ENCODE peak calls at places on chromosomes 3 and 15, in four cellular contexts. O is IMR-90, V is neuronal stem cell, W is mesendoderm. T is an unnamed sample.

GRCh38 chr15:49624046-49624445 is 3.2 kb downstream of the DTWD1 start:
- DNase-seq in O (peak), V (no peak), W (no peak), T (peak)

GRCh38 chr3:14016900-14017475 is 107.7 kb downstream of the CHCHD4 start:
- DNase-seq in O (no peak), V (no peak), W (no peak), T (no peak)

GRCh38 chr15:61621146-61621545 is 392.0 kb upstream of the RORA start:
- DNase-seq in O (no peak), V (peak), W (peak), T (no peak)

GRCh38 chr15:51303462-51303861 is 34.9 kb downstream of the CYP19A1 start:
- DNase-seq in O (no peak), V (no peak), W (no peak), T (no peak)

GRCh38 chr15:76107169-76107568 is 47.4 kb downstream of the TMEM266 start:
- DNase-seq in O (no peak), V (no peak), W (no peak), T (peak)

GRCh38 chr3:127177226-127177625 is 15.7 kb upstream of the PRR23E start:
- DNase-seq in O (no peak), V (no peak), W (peak), T (no peak)

GRCh38 chr3:38587548-38588131 is 61.8 kb downstream of the SCN5A start:
- DNase-seq in O (no peak), V (no peak), W (no peak), T (no peak)

GRCh38 chr3:127754411-127755304 is 67.7 kb downstream of the MGLL start:
- DNase-seq in O (no peak), V (no peak), W (no peak), T (no peak)

GRCh38 chr3:128111147-128111546 is 12.5 kb downstream of the RUVBL1 start:
- DNase-seq in O (no peak), V (no peak), W (no peak), T (no peak)

GRCh38 chr15:95812491-95812890 is 518.0 kb upstream of the NR2F2 start:
- DNase-seq in O (peak), V (no peak), W (no peak), T (peak)

GRCh38 chr3:12300137-12300536 is 11.3 kb downstream of the PPARG start:
- DNase-seq in O (no peak), V (no peak), W (no peak), T (no peak)

GRCh38 chr15:32683906-32684584 is 33.8 kb upstream of the GREM1 start:
- DNase-seq in O (peak), V (no peak), W (no peak), T (peak)

GRCh38 chr3:104102386-104102785 is 1264.3 kb upstream of the ALCAM start:
- DNase-seq in O (peak), V (peak), W (peak), T (peak)

GRCh38 chr3:125150525-125151436 is 61.8 kb downstream of the SLC12A8 start:
- DNase-seq in O (peak), V (no peak), W (peak), T (no peak)

GRCh38 chr15:57319226-57319918 is 56.9 kb upstream of the CGNL1 start:
- DNase-seq in O (no peak), V (no peak), W (no peak), T (no peak)

GRCh38 chr15:38084289-38084688 is 149.8 kb downstream of the TMCO5A start:
- DNase-seq in O (peak), V (no peak), W (no peak), T (peak)

GRCh38 chr3:46946856-46947544 is 29.5 kb downstream of the CCDC12 start:
- DNase-seq in O (peak), V (no peak), W (no peak), T (peak)

GRCh38 chr15:61057830-61058529 is 171.1 kb downstream of the RORA start:
- DNase-seq in O (peak), V (no peak), W (peak), T (no peak)

GRCh38 chr3:62332771-62333381 is 40.5 kb downstream of the FEZF2 start:
- DNase-seq in O (peak), V (peak), W (peak), T (peak)

GRCh38 chr3:107643038-107643883 is 120.5 kb downstream of the BBX start:
- DNase-seq in O (no peak), V (no peak), W (peak), T (no peak)

GRCh38 chr15:81910997-81911396 is 134.8 kb downstream of the MEX3B start:
- DNase-seq in O (no peak), V (no peak), W (no peak), T (no peak)

GRCh38 chr15:75347222-75348033 is 589 bp downstream of the NEIL1 start:
- DNase-seq in O (no peak), V (no peak), W (peak), T (peak)

GRCh38 chr3:138049157-138049919 is 39.4 kb downstream of the CLDN18 start:
- DNase-seq in O (peak), V (no peak), W (peak), T (peak)

GRCh38 chr3:153285982-153286381 is 124.0 kb downstream of the RAP2B start:
- DNase-seq in O (no peak), V (no peak), W (no peak), T (no peak)

GRCh38 chr15:77001351-77001750 is 6.4 kb downstream of the PSTPIP1 start:
- DNase-seq in O (no peak), V (no peak), W (no peak), T (no peak)

GRCh38 chr15:64643685-64644084 is 131.7 kb downstream of the RBPMS2 start:
- DNase-seq in O (no peak), V (no peak), W (no peak), T (no peak)

GRCh38 chr3:171334465-171334811 is 125.8 kb downstream of the TNIK start:
- DNase-seq in O (no peak), V (no peak), W (no peak), T (no peak)

GRCh38 chr15:78859971-78860733 is 12.5 kb upstream of the MORF4L1 start:
- DNase-seq in O (peak), V (peak), W (peak), T (peak)

GRCh38 chr3:143832433-143832832 is 15.8 kb downstream of the SLC9A9 start:
- DNase-seq in O (peak), V (no peak), W (no peak), T (no peak)

DNA sequence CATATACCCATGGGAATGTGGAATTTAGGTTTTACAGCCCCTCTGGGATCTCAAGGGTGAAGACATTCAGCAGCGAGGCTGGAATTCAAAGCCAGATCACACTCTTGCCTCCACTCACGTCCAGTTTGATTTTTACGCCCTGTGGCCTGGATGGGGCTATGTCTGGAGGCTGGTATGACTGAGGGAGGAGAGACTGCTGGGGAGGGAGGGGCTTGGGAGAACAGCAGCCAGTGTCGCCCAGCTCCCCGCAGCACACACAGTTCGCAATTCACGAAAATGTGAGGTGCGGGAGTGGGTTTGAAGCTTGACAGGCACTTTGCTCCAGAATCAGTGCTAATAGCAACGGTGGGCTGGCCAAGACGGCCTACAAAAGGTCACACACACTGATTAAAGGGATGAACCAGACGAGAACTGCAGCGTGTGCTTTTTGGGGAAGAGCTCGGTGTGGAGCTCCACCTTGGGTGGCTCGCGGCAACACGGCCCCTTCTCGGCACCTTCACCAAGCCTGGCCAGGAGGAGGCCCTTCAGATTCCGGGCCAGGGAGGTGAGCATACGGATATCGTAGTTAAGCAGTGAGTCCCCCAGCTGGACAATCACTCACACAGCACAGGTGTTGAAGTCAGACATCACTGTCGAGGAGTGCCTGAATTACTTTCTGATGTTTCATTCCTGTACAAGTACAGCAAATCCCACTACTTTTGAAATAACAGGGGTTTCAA is 16.4 kb downstream of the EHD4 start:
- DNase-seq in O (no peak), V (no peak), W (peak), T (no peak)
- H3K18ac ChIP-seq in O (no peak), V (peak), W (no peak), T (no peak)

GRCh38 chr3:5138214-5138981 is 16.3 kb downstream of the ARL8B start:
- DNase-seq in O (peak), V (no peak), W (no peak), T (peak)

GRCh38 chr3:5140230-5140621 is 18.1 kb downstream of the ARL8B start:
- DNase-seq in O (no peak), V (no peak), W (no peak), T (no peak)

GRCh38 chr3:5136211-5136610 is 14.1 kb downstream of the ARL8B start:
- DNase-seq in O (no peak), V (no peak), W (no peak), T (no peak)

GRCh38 chr3:5133689-5134088 is 11.6 kb downstream of the ARL8B start:
- DNase-seq in O (no peak), V (no peak), W (no peak), T (no peak)

DNA sequence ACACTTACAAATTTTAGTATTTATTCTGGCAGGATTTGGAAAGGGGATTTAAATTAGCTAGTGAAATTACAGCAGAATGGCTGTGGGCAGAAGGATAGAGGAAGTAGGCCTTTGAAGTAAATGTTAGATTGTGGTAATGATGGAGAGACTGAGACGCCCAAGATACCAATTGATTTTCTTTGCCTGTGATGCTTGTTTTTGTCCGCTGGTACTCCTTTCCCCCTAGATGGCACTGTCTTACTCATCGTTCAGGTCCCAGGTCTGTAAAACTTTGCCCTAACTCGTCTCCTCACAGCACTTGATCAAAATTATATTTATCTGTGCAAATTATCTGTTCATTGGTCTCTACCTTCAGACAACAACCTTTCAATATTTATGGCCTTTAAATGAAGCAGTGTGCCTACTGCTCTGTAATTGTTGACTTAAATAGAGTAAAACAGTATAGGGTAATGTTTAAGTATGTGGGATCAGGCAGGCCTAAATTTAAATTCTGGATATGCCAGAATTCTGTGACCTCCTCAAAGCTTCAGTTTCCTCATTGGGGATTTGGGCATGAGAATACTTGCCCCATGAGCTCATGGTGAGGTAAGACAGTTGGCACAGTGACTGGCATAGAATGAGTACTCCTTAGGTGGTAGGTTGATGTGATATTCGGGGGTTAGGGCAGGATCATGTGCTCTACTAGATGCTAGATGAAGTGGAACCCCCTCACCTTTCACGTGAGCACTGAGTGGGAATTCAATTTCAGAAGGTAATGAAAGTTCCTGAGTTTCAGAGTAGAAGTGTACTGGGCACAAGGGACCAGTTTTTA is 14.7 kb downstream of the ARL8B start:
- DNase-seq in O (peak), V (no peak), W (peak), T (peak)
- H3K18ac ChIP-seq in O (no peak), V (no peak), W (no peak), T (no peak)

GRCh38 chr3:105774444-105775180 is 94.2 kb downstream of the CBLB start:
- DNase-seq in O (no peak), V (no peak), W (no peak), T (no peak)
- H3K18ac ChIP-seq in O (no peak), V (no peak), W (no peak), T (no peak)

DNA sequence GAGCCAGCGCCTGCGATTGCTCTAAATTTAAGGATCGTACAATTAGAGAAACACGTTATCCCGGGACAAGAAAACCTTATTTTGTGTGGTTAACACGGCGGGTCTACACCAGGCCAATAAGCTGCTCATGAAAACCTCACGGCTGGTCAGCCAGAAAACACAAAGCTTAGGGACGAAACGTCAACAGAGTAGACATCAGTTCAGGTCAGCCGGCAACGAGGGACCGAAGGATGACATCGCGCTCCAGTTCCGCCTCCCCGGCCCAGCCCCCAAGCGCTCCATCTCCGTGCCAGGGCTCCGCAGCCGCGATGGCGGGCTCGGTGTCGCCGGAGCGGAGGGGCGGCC is 456 bp downstream of the TM2D3 start:
- DNase-seq in O (no peak), V (no peak), W (peak), T (no peak)
- H3K18ac ChIP-seq in O (peak), V (peak), W (peak), T (peak)

GRCh38 chr3:103002447-103002846 is 567.6 kb downstream of the ZPLD1 start:
- DNase-seq in O (no peak), V (no peak), W (no peak), T (no peak)
- H3K18ac ChIP-seq in O (no peak), V (no peak), W (no peak), T (no peak)

T was measured in mesenchymal stem cell.